ENCODE peak calls at places on chromosomes 2 and 18, in four cellular contexts. J is right cardiac atrium, E is AG04450, I is GM12892. Q is an unnamed sample.

GRCh38 chr2:99297990-99298389 is 3.0 kb downstream of the LYG1 start:
- DNase-seq in J (no peak), E (no peak), I (no peak), Q (no peak)

GRCh38 chr2:80530442-80531064 is 226.0 kb upstream of the LRRTM1 start:
- DNase-seq in J (no peak), E (no peak), I (no peak), Q (no peak)

GRCh38 chr2:196804381-196804780 is 4.8 kb downstream of the C2orf66 start:
- DNase-seq in J (no peak), E (no peak), I (no peak), Q (no peak)

GRCh38 chr2:101699939-101700442 is 2.5 kb downstream of the MAP4K4 start:
- DNase-seq in J (no peak), E (no peak), I (no peak), Q (no peak)

GRCh38 chr2:25804338-25804737 is 73.9 kb downstream of the ASXL2 start:
- DNase-seq in J (no peak), E (no peak), I (no peak), Q (no peak)

GRCh38 chr2:235555356-235555755 is 61.5 kb downstream of the AGAP1 start:
- DNase-seq in J (no peak), E (no peak), I (no peak), Q (no peak)

GRCh38 chr18:596288-596881 is 403 bp upstream of the CLUL1 start:
- DNase-seq in J (peak; percentile 64), E (no peak), I (peak; percentile 21), Q (no peak)

GRCh38 chr18:37721544-37722302 is 156.1 kb upstream of the CELF4 start:
- DNase-seq in J (no peak), E (no peak), I (no peak), Q (no peak)

GRCh38 chr18:54229660-54230059 is 5.2 kb upstream of the MBD2 start:
- DNase-seq in J (no peak), E (no peak), I (no peak), Q (no peak)

GRCh38 chr2:131155208-131155855 is 50.2 kb downstream of the PLEKHB2 start:
- DNase-seq in J (no peak), E (no peak), I (no peak), Q (no peak)

GRCh38 chr2:25056391-25056821 is 14.5 kb downstream of the EFR3B start:
- DNase-seq in J (no peak), E (no peak), I (no peak), Q (no peak)

GRCh38 chr18:37438417-37439180 is 127.0 kb downstream of the CELF4 start:
- DNase-seq in J (no peak), E (no peak), I (no peak), Q (no peak)

GRCh38 chr2:82993631-82994030 is 1465.4 kb downstream of the SUCLG1 start:
- DNase-seq in J (no peak), E (no peak), I (no peak), Q (no peak)

GRCh38 chr2:37797081-37797480 is 125.6 kb upstream of the CDC42EP3 start:
- DNase-seq in J (no peak), E (no peak), I (no peak), Q (no peak)

GRCh38 chr2:98300475-98300874 is 45.8 kb upstream of the CNGA3 start:
- DNase-seq in J (no peak), E (no peak), I (no peak), Q (no peak)

GRCh38 chr18:22559414-22560282 is 141.9 kb upstream of the CTAGE1 start:
- DNase-seq in J (peak; percentile 93), E (no peak), I (peak; percentile 8), Q (peak; percentile 93)

GRCh38 chr2:162073776-162074578 is at the start of gene DPP4:
- DNase-seq in J (peak; percentile 56), E (no peak), I (peak; percentile 60), Q (no peak)

GRCh38 chr2:18118703-18119102 is 240.2 kb downstream of the KCNS3 start:
- DNase-seq in J (no peak), E (no peak), I (no peak), Q (no peak)

GRCh38 chr2:200615247-200615646 is 29.4 kb downstream of the AOX1 start:
- DNase-seq in J (no peak), E (peak; percentile 16), I (no peak), Q (peak; percentile 65)

GRCh38 chr18:43271593-43272432 is 5.5 kb downstream of the SYT4 start:
- DNase-seq in J (no peak), E (peak; percentile 6), I (no peak), Q (peak; percentile 42)

GRCh38 chr2:30675758-30676157 is 131.5 kb downstream of the CAPN13 start:
- DNase-seq in J (no peak), E (no peak), I (no peak), Q (peak; percentile 50)

GRCh38 chr2:136917281-136917680 is 151.9 kb downstream of the THSD7B start:
- DNase-seq in J (no peak), E (no peak), I (no peak), Q (no peak)

GRCh38 chr2:126686286-126686685 is 30.3 kb downstream of the GYPC start:
- DNase-seq in J (no peak), E (no peak), I (no peak), Q (no peak)

GRCh38 chr2:31341351-31341750 is 73.2 kb downstream of the XDH start:
- DNase-seq in J (no peak), E (no peak), I (no peak), Q (no peak)

GRCh38 chr2:45813003-45813601 is 161.6 kb downstream of the PRKCE start:
- DNase-seq in J (peak; percentile 76), E (no peak), I (no peak), Q (no peak)

GRCh38 chr2:140997997-140998396 is 1132.8 kb downstream of the LRP1B start:
- DNase-seq in J (no peak), E (no peak), I (no peak), Q (no peak)

GRCh38 chr2:19209575-19210341 is 148.7 kb downstream of the OSR1 start:
- DNase-seq in J (no peak), E (no peak), I (no peak), Q (no peak)

GRCh38 chr2:204964413-204964812 is 419.1 kb downstream of the PARD3B start:
- DNase-seq in J (no peak), E (no peak), I (no peak), Q (no peak)

GRCh38 chr18:67359868-67360838 is 156.4 kb downstream of the DSEL start:
- DNase-seq in J (peak; percentile 52), E (peak; percentile 81), I (no peak), Q (peak; percentile 83)

GRCh38 chr2:132521321-132521720 is 104.7 kb downstream of the GPR39 start:
- DNase-seq in J (no peak), E (no peak), I (no peak), Q (no peak)

GRCh38 chr18:12692206-12692605 is 10.3 kb downstream of the CEP76 start:
- DNase-seq in J (no peak), E (no peak), I (no peak), Q (no peak)

GRCh38 chr2:184692137-184692734 is 93.9 kb downstream of the ZNF804A start:
- DNase-seq in J (no peak), E (no peak), I (no peak), Q (no peak)

GRCh38 chr2:144438722-144439508 is 81.0 kb downstream of the ZEB2 start:
- DNase-seq in J (no peak), E (no peak), I (no peak), Q (no peak)

GRCh38 chr18:56221195-56222065 is 417.0 kb downstream of the TXNL1 start:
- DNase-seq in J (no peak), E (no peak), I (no peak), Q (no peak)